ENCODE peak calls at places on chromosomes 13 and 19, in six cellular contexts. One of them, this sample, is unnamed.

GRCh38 chr19:18392936-18393335 is 4.5 kb downstream of the LRRC25 start:
- DNase-seq in IMR-90: no peak
- DNase-seq in neuronal stem cell: no peak
- DNase-seq in H9: no peak
- DNase-seq in mesenchymal stem cell: no peak
- DNase-seq in H1: no peak
- DNase-seq in this sample: no peak

GRCh38 chr13:113423225-113424170 is 29.8 kb downstream of the ADPRHL1 start:
- DNase-seq in H1: no peak
- DNase-seq in neuronal stem cell: no peak
- DNase-seq in H9: no peak
- DNase-seq in mesenchymal stem cell: no peak
- DNase-seq in IMR-90: no peak
- DNase-seq in this sample: no peak

GRCh38 chr13:59774511-59774911 is 389.2 kb downstream of the DIAPH3 start:
- DNase-seq in H9: no peak
- DNase-seq in neuronal stem cell: peak
- DNase-seq in mesenchymal stem cell: peak
- DNase-seq in IMR-90: peak
- DNase-seq in H1: no peak
- DNase-seq in this sample: peak

GRCh38 chr13:72255908-72256307 is 388.9 kb upstream of the DACH1 start:
- DNase-seq in H1: peak
- DNase-seq in mesenchymal stem cell: peak
- DNase-seq in H9: peak
- DNase-seq in IMR-90: no peak
- DNase-seq in neuronal stem cell: peak
- DNase-seq in this sample: peak

GRCh38 chr13:23500858-23501257 is 67.4 kb upstream of the SACS start:
- DNase-seq in H9: no peak
- DNase-seq in neuronal stem cell: no peak
- DNase-seq in H1: no peak
- DNase-seq in IMR-90: peak
- DNase-seq in mesenchymal stem cell: peak
- DNase-seq in this sample: peak

GRCh38 chr13:114130131-114130707 is 2.2 kb downstream of the RASA3 start:
- DNase-seq in neuronal stem cell: no peak
- DNase-seq in H9: no peak
- DNase-seq in IMR-90: no peak
- DNase-seq in H1: no peak
- DNase-seq in mesenchymal stem cell: peak
- DNase-seq in this sample: no peak

GRCh38 chr13:67069117-67069767 is 160.9 kb downstream of the PCDH9 start:
- DNase-seq in IMR-90: peak
- DNase-seq in neuronal stem cell: no peak
- DNase-seq in mesenchymal stem cell: no peak
- DNase-seq in H9: no peak
- DNase-seq in H1: no peak
- DNase-seq in this sample: peak

GRCh38 chr19:5687360-5688198 is 2.5 kb upstream of the RPL36 start:
- DNase-seq in H1: no peak
- DNase-seq in mesenchymal stem cell: no peak
- DNase-seq in neuronal stem cell: no peak
- DNase-seq in IMR-90: no peak
- DNase-seq in H9: peak
- DNase-seq in this sample: no peak

GRCh38 chr13:110759710-110760109 is 46.2 kb downstream of the ING1 start:
- DNase-seq in mesenchymal stem cell: peak
- DNase-seq in neuronal stem cell: no peak
- DNase-seq in H9: no peak
- DNase-seq in H1: no peak
- DNase-seq in IMR-90: peak
- DNase-seq in this sample: no peak

GRCh38 chr13:90732049-90732448 is 615.4 kb upstream of the MIR17HG start:
- DNase-seq in H9: peak
- DNase-seq in mesenchymal stem cell: no peak
- DNase-seq in IMR-90: no peak
- DNase-seq in H1: no peak
- DNase-seq in neuronal stem cell: no peak
- DNase-seq in this sample: peak

GRCh38 chr13:19345916-19346422 is 164.3 kb upstream of the TUBA3C start:
- DNase-seq in H9: no peak
- DNase-seq in IMR-90: no peak
- DNase-seq in neuronal stem cell: no peak
- DNase-seq in mesenchymal stem cell: no peak
- DNase-seq in H1: no peak
- DNase-seq in this sample: no peak

GRCh38 chr13:99367663-99368448 is 60.7 kb upstream of the GPR183 start:
- DNase-seq in neuronal stem cell: no peak
- DNase-seq in IMR-90: no peak
- DNase-seq in H9: no peak
- DNase-seq in H1: no peak
- DNase-seq in mesenchymal stem cell: no peak
- DNase-seq in this sample: peak

GRCh38 chr19:873084-874019 is 13.9 kb downstream of the CFD start:
- DNase-seq in neuronal stem cell: no peak
- DNase-seq in mesenchymal stem cell: peak
- DNase-seq in IMR-90: peak
- DNase-seq in H1: no peak
- DNase-seq in H9: peak
- DNase-seq in this sample: peak

GRCh38 chr13:25232937-25233515 is 54.3 kb downstream of the MTMR6 start:
- DNase-seq in H9: no peak
- DNase-seq in H1: no peak
- DNase-seq in neuronal stem cell: no peak
- DNase-seq in IMR-90: peak
- DNase-seq in mesenchymal stem cell: peak
- DNase-seq in this sample: peak

GRCh38 chr13:113774177-113775107 is 15.4 kb downstream of the TMEM255B start:
- DNase-seq in neuronal stem cell: no peak
- DNase-seq in mesenchymal stem cell: peak
- DNase-seq in IMR-90: peak
- DNase-seq in H1: no peak
- DNase-seq in H9: no peak
- DNase-seq in this sample: no peak

GRCh38 chr19:19207637-19208582 is 3.8 kb upstream of the NCAN start:
- DNase-seq in IMR-90: no peak
- DNase-seq in H1: no peak
- DNase-seq in neuronal stem cell: no peak
- DNase-seq in H9: no peak
- DNase-seq in mesenchymal stem cell: no peak
- DNase-seq in this sample: no peak

GRCh38 chr19:55678121-55678671 is 3.2 kb downstream of the EPN1 start:
- DNase-seq in neuronal stem cell: no peak
- DNase-seq in IMR-90: no peak
- DNase-seq in H1: no peak
- DNase-seq in H9: no peak
- DNase-seq in mesenchymal stem cell: no peak
- DNase-seq in this sample: no peak

GRCh38 chr13:92187378-92187989 is 789.1 kb downstream of the GPC5 start:
- DNase-seq in H9: no peak
- DNase-seq in H1: no peak
- DNase-seq in IMR-90: peak
- DNase-seq in neuronal stem cell: peak
- DNase-seq in mesenchymal stem cell: peak
- DNase-seq in this sample: peak

GRCh38 chr13:95643009-95643408 is 1.5 kb downstream of the DZIP1 start:
- DNase-seq in mesenchymal stem cell: peak
- DNase-seq in H9: no peak
- DNase-seq in neuronal stem cell: no peak
- DNase-seq in IMR-90: no peak
- DNase-seq in H1: no peak
- DNase-seq in this sample: peak

GRCh38 chr13:80695841-80696240 is 354.9 kb upstream of the SPRY2 start:
- DNase-seq in neuronal stem cell: no peak
- DNase-seq in H9: no peak
- DNase-seq in IMR-90: no peak
- DNase-seq in H1: no peak
- DNase-seq in mesenchymal stem cell: no peak
- DNase-seq in this sample: peak

GRCh38 chr19:597406-598315 is 8.0 kb downstream of the HCN2 start:
- DNase-seq in neuronal stem cell: no peak
- DNase-seq in H1: no peak
- DNase-seq in mesenchymal stem cell: no peak
- DNase-seq in IMR-90: no peak
- DNase-seq in H9: no peak
- DNase-seq in this sample: no peak

GRCh38 chr13:101267656-101268055 is 148.7 kb downstream of the NALCN start:
- DNase-seq in H9: no peak
- DNase-seq in mesenchymal stem cell: no peak
- DNase-seq in neuronal stem cell: no peak
- DNase-seq in H1: no peak
- DNase-seq in IMR-90: no peak
- DNase-seq in this sample: no peak

GRCh38 chr13:75760182-75760981 is 124.3 kb downstream of the LMO7 start:
- DNase-seq in IMR-90: peak
- DNase-seq in H1: no peak
- DNase-seq in neuronal stem cell: no peak
- DNase-seq in H9: no peak
- DNase-seq in mesenchymal stem cell: no peak
- DNase-seq in this sample: no peak

GRCh38 chr13:50693755-50694154 is 149.7 kb downstream of the DLEU7 start:
- DNase-seq in neuronal stem cell: no peak
- DNase-seq in H1: no peak
- DNase-seq in H9: no peak
- DNase-seq in mesenchymal stem cell: peak
- DNase-seq in IMR-90: no peak
- DNase-seq in this sample: peak

GRCh38 chr19:48554385-48555091 is 2.6 kb downstream of the SULT2B1 start:
- DNase-seq in mesenchymal stem cell: no peak
- DNase-seq in neuronal stem cell: peak
- DNase-seq in H1: peak
- DNase-seq in H9: peak
- DNase-seq in IMR-90: no peak
- DNase-seq in this sample: peak
- H3K4ac ChIP-seq in mesenchymal stem cell: no peak
- H3K4ac ChIP-seq in neuronal stem cell: no peak
- H3K4ac ChIP-seq in H1: no peak
- H3K4ac ChIP-seq in H9: no peak
- H3K4ac ChIP-seq in IMR-90: no peak
- H3K4ac ChIP-seq in this sample: peak

GRCh38 chr13:30529085-30529815 is 63.5 kb upstream of the HMGB1 start:
- DNase-seq in neuronal stem cell: no peak
- DNase-seq in H1: no peak
- DNase-seq in mesenchymal stem cell: no peak
- DNase-seq in IMR-90: peak
- DNase-seq in H9: no peak
- DNase-seq in this sample: no peak

DNA sequence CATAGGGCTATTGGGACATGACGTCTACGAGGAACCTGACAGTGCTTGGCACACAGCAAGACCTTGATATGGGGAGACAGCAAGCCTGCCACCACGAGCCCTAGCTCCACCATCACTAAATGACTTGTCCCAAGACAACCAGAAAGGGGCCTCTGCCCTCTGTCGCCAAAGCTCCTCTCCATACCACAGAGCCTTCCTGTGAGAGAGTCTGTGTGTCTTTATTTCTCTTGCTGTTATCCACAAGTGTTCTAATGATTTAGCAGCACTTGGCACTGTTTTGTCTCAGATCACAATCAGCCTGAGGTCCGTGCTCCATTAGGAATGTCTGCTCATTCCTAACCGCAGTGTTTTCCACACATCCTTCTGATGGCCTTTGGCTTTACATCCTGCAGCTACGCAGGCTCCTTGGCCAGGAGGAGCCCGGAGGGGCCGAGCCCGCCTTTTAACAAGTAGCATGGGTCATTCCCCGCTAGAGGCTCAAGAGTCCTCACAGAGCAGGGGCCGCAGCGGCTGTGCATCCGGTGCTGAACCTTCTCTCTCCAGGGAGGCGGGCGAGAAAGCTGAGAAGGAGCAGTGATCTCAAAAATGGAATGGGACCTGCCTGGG is 61.0 kb upstream of the HMGB1 start:
- DNase-seq in IMR-90: peak
- DNase-seq in mesenchymal stem cell: peak
- DNase-seq in H9: peak
- DNase-seq in neuronal stem cell: no peak
- DNase-seq in H1: no peak
- DNase-seq in this sample: peak
- H3K4ac ChIP-seq in IMR-90: no peak
- H3K4ac ChIP-seq in mesenchymal stem cell: no peak
- H3K4ac ChIP-seq in H9: no peak
- H3K4ac ChIP-seq in neuronal stem cell: no peak
- H3K4ac ChIP-seq in H1: no peak
- H3K4ac ChIP-seq in this sample: no peak

GRCh38 chr13:106535552-106536243 is at the start of gene EFNB2:
- DNase-seq in H1: peak
- DNase-seq in mesenchymal stem cell: peak
- DNase-seq in H9: peak
- DNase-seq in IMR-90: peak
- DNase-seq in neuronal stem cell: peak
- DNase-seq in this sample: peak
- H3K4ac ChIP-seq in H1: no peak
- H3K4ac ChIP-seq in mesenchymal stem cell: no peak
- H3K4ac ChIP-seq in H9: no peak
- H3K4ac ChIP-seq in IMR-90: no peak
- H3K4ac ChIP-seq in neuronal stem cell: no peak
- H3K4ac ChIP-seq in this sample: no peak

GRCh38 chr19:43466793-43467192 is 1.4 kb upstream of the LYPD3 start:
- DNase-seq in H9: no peak
- DNase-seq in IMR-90: no peak
- DNase-seq in mesenchymal stem cell: no peak
- DNase-seq in neuronal stem cell: no peak
- DNase-seq in H1: no peak
- DNase-seq in this sample: no peak

GRCh38 chr19:43467276-43467675 is 1.9 kb upstream of the LYPD3 start:
- DNase-seq in H1: no peak
- DNase-seq in IMR-90: no peak
- DNase-seq in H9: no peak
- DNase-seq in mesenchymal stem cell: no peak
- DNase-seq in neuronal stem cell: no peak
- DNase-seq in this sample: no peak

GRCh38 chr19:43464089-43464775 is 1.2 kb downstream of the LYPD3 start:
- DNase-seq in H9: no peak
- DNase-seq in mesenchymal stem cell: no peak
- DNase-seq in H1: no peak
- DNase-seq in neuronal stem cell: no peak
- DNase-seq in IMR-90: no peak
- DNase-seq in this sample: no peak

GRCh38 chr19:43463381-43464088 is 1.9 kb downstream of the LYPD3 start:
- DNase-seq in neuronal stem cell: peak
- DNase-seq in IMR-90: peak
- DNase-seq in mesenchymal stem cell: peak
- DNase-seq in H1: peak
- DNase-seq in H9: peak
- DNase-seq in this sample: peak

DNA sequence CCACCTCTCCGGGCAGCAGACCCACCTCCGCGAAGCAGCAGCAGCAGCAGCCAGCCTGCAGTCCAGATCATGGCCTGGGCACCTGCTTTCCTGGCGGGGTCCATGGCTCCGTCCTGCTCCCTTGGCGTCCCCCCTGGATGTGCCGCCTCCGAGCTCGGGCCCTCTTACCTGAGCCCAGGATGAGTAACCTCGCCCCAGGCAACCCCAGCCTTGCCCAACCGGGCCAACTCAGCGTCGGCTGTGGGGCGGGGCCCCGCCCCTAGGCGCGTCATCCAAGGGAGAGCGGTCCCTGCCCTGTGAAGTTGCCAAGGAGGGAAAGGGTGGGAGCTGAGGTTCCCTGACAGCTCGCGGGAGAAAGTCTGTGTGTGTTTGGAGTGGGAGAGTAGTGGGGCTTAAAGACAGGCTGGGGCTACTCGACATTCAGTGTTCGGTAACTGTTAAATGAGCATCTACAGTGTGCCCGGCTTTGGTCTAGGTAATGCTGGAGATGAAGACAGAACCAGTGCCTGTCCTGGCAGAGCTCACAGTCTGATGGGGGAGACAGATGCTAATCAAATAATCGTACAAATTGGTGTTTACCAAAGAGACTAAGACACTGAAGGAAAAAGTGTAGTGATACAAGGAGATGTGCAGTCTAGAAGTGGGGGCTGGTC is at the start of gene LYPD3:
- DNase-seq in mesenchymal stem cell: peak
- DNase-seq in H1: no peak
- DNase-seq in IMR-90: peak
- DNase-seq in neuronal stem cell: no peak
- DNase-seq in H9: peak
- DNase-seq in this sample: peak
- H3K4ac ChIP-seq in mesenchymal stem cell: no peak
- H3K4ac ChIP-seq in H1: no peak
- H3K4ac ChIP-seq in IMR-90: peak
- H3K4ac ChIP-seq in neuronal stem cell: no peak
- H3K4ac ChIP-seq in H9: no peak
- H3K4ac ChIP-seq in this sample: no peak

This sample was measured in mesendoderm.